ENCODE peak calls at places on chromosomes 6 and 20, in seven cellular contexts. One of them, this sample, is unnamed.

GRCh38 chr6:72650081-72650745 is 28.3 kb downstream of the KCNQ5 start:
- DNase-seq in GM23338: no peak
- DNase-seq in A549: no peak
- DNase-seq in Panc1: no peak
- DNase-seq in CD8-positive, alpha-beta T cell: no peak
- DNase-seq in fibroblast of lung: no peak
- DNase-seq in kidney epithelial cell: peak; percentile 5
- DNase-seq in this sample: peak; percentile 7

GRCh38 chr6:17919494-17919893 is 67.9 kb downstream of the KIF13A start:
- DNase-seq in GM23338: no peak
- DNase-seq in A549: no peak
- DNase-seq in Panc1: no peak
- DNase-seq in CD8-positive, alpha-beta T cell: no peak
- DNase-seq in fibroblast of lung: no peak
- DNase-seq in kidney epithelial cell: no peak
- DNase-seq in this sample: peak; percentile 84

GRCh38 chr6:72140795-72141194 is 254.4 kb downstream of the RIMS1 start:
- DNase-seq in GM23338: peak; percentile 33
- DNase-seq in A549: no peak
- DNase-seq in Panc1: peak; percentile 15
- DNase-seq in CD8-positive, alpha-beta T cell: no peak
- DNase-seq in fibroblast of lung: peak; percentile 33
- DNase-seq in kidney epithelial cell: no peak
- DNase-seq in this sample: no peak

GRCh38 chr20:675453-676314 is at the start of gene SCRT2:
- DNase-seq in GM23338: peak; percentile 84
- DNase-seq in A549: peak; percentile 60
- DNase-seq in Panc1: no peak
- DNase-seq in CD8-positive, alpha-beta T cell: peak; percentile 55
- DNase-seq in fibroblast of lung: peak; percentile 63
- DNase-seq in kidney epithelial cell: no peak
- DNase-seq in this sample: peak; percentile 94

GRCh38 chr6:115091461-115091860 is 748.6 kb upstream of the HS3ST5 start:
- DNase-seq in GM23338: no peak
- DNase-seq in A549: no peak
- DNase-seq in Panc1: no peak
- DNase-seq in CD8-positive, alpha-beta T cell: no peak
- DNase-seq in fibroblast of lung: no peak
- DNase-seq in kidney epithelial cell: no peak
- DNase-seq in this sample: no peak

GRCh38 chr20:9032758-9033157 is 36.1 kb upstream of the PLCB4 start:
- DNase-seq in GM23338: no peak
- DNase-seq in A549: no peak
- DNase-seq in Panc1: no peak
- DNase-seq in CD8-positive, alpha-beta T cell: no peak
- DNase-seq in fibroblast of lung: no peak
- DNase-seq in kidney epithelial cell: no peak
- DNase-seq in this sample: no peak

GRCh38 chr6:6631526-6632276 is 43.2 kb downstream of the LY86 start:
- DNase-seq in GM23338: no peak
- DNase-seq in A549: no peak
- DNase-seq in Panc1: no peak
- DNase-seq in CD8-positive, alpha-beta T cell: no peak
- DNase-seq in fibroblast of lung: peak; percentile 60
- DNase-seq in kidney epithelial cell: no peak
- DNase-seq in this sample: peak; percentile 86

GRCh38 chr6:19465240-19465639 is 371.9 kb upstream of the ID4 start:
- DNase-seq in GM23338: no peak
- DNase-seq in A549: no peak
- DNase-seq in Panc1: peak; percentile 46
- DNase-seq in CD8-positive, alpha-beta T cell: no peak
- DNase-seq in fibroblast of lung: peak; percentile 1
- DNase-seq in kidney epithelial cell: no peak
- DNase-seq in this sample: no peak

GRCh38 chr6:105193647-105194046 is 13.8 kb upstream of the POPDC3 start:
- DNase-seq in GM23338: no peak
- DNase-seq in A549: no peak
- DNase-seq in Panc1: no peak
- DNase-seq in CD8-positive, alpha-beta T cell: no peak
- DNase-seq in fibroblast of lung: peak; percentile 86
- DNase-seq in kidney epithelial cell: no peak
- DNase-seq in this sample: peak; percentile 71

GRCh38 chr20:44701116-44701865 is 13.9 kb upstream of the CCN5 start:
- DNase-seq in GM23338: peak; percentile 75
- DNase-seq in A549: no peak
- DNase-seq in Panc1: no peak
- DNase-seq in CD8-positive, alpha-beta T cell: no peak
- DNase-seq in fibroblast of lung: peak; percentile 74
- DNase-seq in kidney epithelial cell: no peak
- DNase-seq in this sample: peak; percentile 56

GRCh38 chr6:66796987-66797386 is 1090.0 kb upstream of the EYS start:
- DNase-seq in GM23338: no peak
- DNase-seq in A549: no peak
- DNase-seq in Panc1: no peak
- DNase-seq in CD8-positive, alpha-beta T cell: no peak
- DNase-seq in fibroblast of lung: no peak
- DNase-seq in kidney epithelial cell: no peak
- DNase-seq in this sample: no peak

GRCh38 chr6:82040405-82041221 is 206.9 kb downstream of the IBTK start:
- DNase-seq in GM23338: peak; percentile 79
- DNase-seq in A549: peak; percentile 34
- DNase-seq in Panc1: no peak
- DNase-seq in CD8-positive, alpha-beta T cell: no peak
- DNase-seq in fibroblast of lung: peak; percentile 67
- DNase-seq in kidney epithelial cell: no peak
- DNase-seq in this sample: peak; percentile 76

GRCh38 chr6:14841901-14842421 is 403.9 kb upstream of the JARID2 start:
- DNase-seq in GM23338: no peak
- DNase-seq in A549: peak; percentile 11
- DNase-seq in Panc1: no peak
- DNase-seq in CD8-positive, alpha-beta T cell: no peak
- DNase-seq in fibroblast of lung: peak; percentile 99
- DNase-seq in kidney epithelial cell: peak; percentile 25
- DNase-seq in this sample: peak; percentile 98

GRCh38 chr6:37520926-37521325 is 21.2 kb upstream of the CCDC167 start:
- DNase-seq in GM23338: no peak
- DNase-seq in A549: no peak
- DNase-seq in Panc1: no peak
- DNase-seq in CD8-positive, alpha-beta T cell: no peak
- DNase-seq in fibroblast of lung: no peak
- DNase-seq in kidney epithelial cell: no peak
- DNase-seq in this sample: no peak

GRCh38 chr6:158686311-158686710 is 36.5 kb downstream of the SYTL3 start:
- DNase-seq in GM23338: peak; percentile 42
- DNase-seq in A549: no peak
- DNase-seq in Panc1: no peak
- DNase-seq in CD8-positive, alpha-beta T cell: no peak
- DNase-seq in fibroblast of lung: no peak
- DNase-seq in kidney epithelial cell: no peak
- DNase-seq in this sample: no peak

GRCh38 chr6:52877168-52877567 is 32.3 kb downstream of the GSTA3 start:
- DNase-seq in GM23338: no peak
- DNase-seq in A549: peak; percentile 10
- DNase-seq in Panc1: peak; percentile 65
- DNase-seq in CD8-positive, alpha-beta T cell: no peak
- DNase-seq in fibroblast of lung: peak; percentile 92
- DNase-seq in kidney epithelial cell: peak; percentile 81
- DNase-seq in this sample: peak; percentile 88

GRCh38 chr6:33192671-33193602 is 670 bp upstream of the COL11A2 start:
- DNase-seq in GM23338: peak; percentile 68
- DNase-seq in A549: no peak
- DNase-seq in Panc1: no peak
- DNase-seq in CD8-positive, alpha-beta T cell: peak; percentile 49
- DNase-seq in fibroblast of lung: no peak
- DNase-seq in kidney epithelial cell: no peak
- DNase-seq in this sample: peak; percentile 67

DNA sequence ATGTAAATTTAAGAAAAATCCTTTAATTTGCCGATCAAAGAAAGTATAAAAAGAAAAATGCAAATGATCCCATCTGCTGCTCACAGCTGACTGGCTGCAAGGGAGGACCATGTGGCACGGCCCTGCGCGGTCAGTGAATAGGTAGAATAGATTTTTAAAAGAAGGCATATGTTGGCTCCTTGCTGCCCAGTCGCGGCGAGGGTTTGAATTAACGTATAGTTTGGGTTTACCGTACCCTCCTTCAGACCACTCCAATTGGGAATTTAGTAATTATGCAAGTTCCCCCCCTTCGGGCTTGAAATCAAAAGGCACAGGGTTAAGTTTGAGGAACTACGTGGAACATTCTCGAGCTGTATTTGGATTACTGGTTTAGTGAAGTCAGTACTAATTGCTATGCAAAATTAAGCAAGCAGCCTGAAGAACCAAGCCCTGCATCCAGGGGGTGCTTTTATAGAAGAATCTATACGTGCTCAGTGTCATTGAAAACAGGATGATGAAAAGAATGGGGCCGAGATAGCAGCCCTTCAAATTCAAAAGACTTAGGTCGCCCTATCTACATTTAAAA is 1.1 kb upstream of the BEND3 start:
- DNase-seq in GM23338: peak; percentile 96
- DNase-seq in A549: peak; percentile 18
- DNase-seq in Panc1: no peak
- DNase-seq in CD8-positive, alpha-beta T cell: peak; percentile 30
- DNase-seq in fibroblast of lung: no peak
- DNase-seq in kidney epithelial cell: no peak
- DNase-seq in this sample: peak; percentile 19
- TF ChIP-seq CTCF in GM23338: peak; percentile 32
- TF ChIP-seq CTCF in A549: no peak
- TF ChIP-seq CTCF in Panc1: no peak
- TF ChIP-seq CTCF in CD8-positive, alpha-beta T cell: peak; percentile 23
- TF ChIP-seq CTCF in fibroblast of lung: no peak
- TF ChIP-seq CTCF in kidney epithelial cell: peak; percentile 9
- TF ChIP-seq CTCF in this sample: peak; percentile 16

DNA sequence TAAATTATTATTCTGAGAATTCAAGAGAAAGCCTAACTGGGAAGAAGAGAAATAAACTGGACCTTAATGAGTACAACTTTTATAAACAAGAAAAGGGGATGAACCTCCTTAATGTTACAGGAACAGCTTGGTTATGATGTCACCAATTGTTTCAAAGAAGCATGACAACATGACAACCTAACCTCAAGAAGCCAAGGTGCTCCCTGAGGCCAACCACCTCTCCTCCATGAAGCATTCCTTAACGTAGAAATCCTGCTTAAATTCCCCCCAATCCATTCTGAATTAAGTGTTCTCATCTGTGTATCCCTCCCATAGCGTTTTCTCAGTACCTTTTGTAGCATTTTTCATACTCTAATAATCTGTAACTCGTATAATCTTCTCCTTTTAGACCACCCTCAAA is 1.7 kb downstream of the HBS1L start:
- DNase-seq in GM23338: no peak
- DNase-seq in A549: no peak
- DNase-seq in Panc1: no peak
- DNase-seq in CD8-positive, alpha-beta T cell: no peak
- DNase-seq in fibroblast of lung: no peak
- DNase-seq in kidney epithelial cell: no peak
- DNase-seq in this sample: no peak
- H3K4me3 ChIP-seq in GM23338: peak overlapping the region; percentile 78
- H3K4me3 ChIP-seq in A549: peak overlapping the region; percentile 85
- H3K4me3 ChIP-seq in Panc1: peak overlapping the region; percentile 100
- H3K4me3 ChIP-seq in CD8-positive, alpha-beta T cell: no peak overlapping the region
- H3K4me3 ChIP-seq in fibroblast of lung: peak overlapping the region; percentile 16
- H3K4me3 ChIP-seq in kidney epithelial cell: peak overlapping the region; percentile 10
- H3K4me3 ChIP-seq in this sample: peak overlapping the region; percentile 83

GRCh38 chr20:21129861-21130260 is 4.0 kb downstream of the KIZ start:
- DNase-seq in GM23338: peak; percentile 50
- DNase-seq in A549: no peak
- DNase-seq in Panc1: no peak
- DNase-seq in CD8-positive, alpha-beta T cell: no peak
- DNase-seq in fibroblast of lung: no peak
- DNase-seq in kidney epithelial cell: no peak
- DNase-seq in this sample: no peak

GRCh38 chr20:21124190-21124589 is 1.7 kb upstream of the KIZ start:
- DNase-seq in GM23338: no peak
- DNase-seq in A549: no peak
- DNase-seq in Panc1: no peak
- DNase-seq in CD8-positive, alpha-beta T cell: no peak
- DNase-seq in fibroblast of lung: no peak
- DNase-seq in kidney epithelial cell: no peak
- DNase-seq in this sample: no peak

GRCh38 chr20:21125849-21126840 is at the start of gene KIZ:
- DNase-seq in GM23338: peak; percentile 97
- DNase-seq in A549: peak; percentile 97
- DNase-seq in Panc1: peak; percentile 69
- DNase-seq in CD8-positive, alpha-beta T cell: peak; percentile 94
- DNase-seq in fibroblast of lung: peak; percentile 94
- DNase-seq in kidney epithelial cell: peak; percentile 58
- DNase-seq in this sample: peak; percentile 98

GRCh38 chr20:21127201-21127981 is 1.5 kb downstream of the KIZ start:
- DNase-seq in GM23338: no peak
- DNase-seq in A549: no peak
- DNase-seq in Panc1: no peak
- DNase-seq in CD8-positive, alpha-beta T cell: no peak
- DNase-seq in fibroblast of lung: no peak
- DNase-seq in kidney epithelial cell: no peak
- DNase-seq in this sample: no peak

GRCh38 chr20:21125072-21125848 is 622 bp upstream of the KIZ start:
- DNase-seq in GM23338: peak; percentile 57
- DNase-seq in A549: peak; percentile 76
- DNase-seq in Panc1: peak; percentile 58
- DNase-seq in CD8-positive, alpha-beta T cell: no peak
- DNase-seq in fibroblast of lung: peak; percentile 43
- DNase-seq in kidney epithelial cell: no peak
- DNase-seq in this sample: peak; percentile 54
- TF ChIP-seq CTCF in GM23338: peak; percentile 12
- TF ChIP-seq CTCF in A549: peak; percentile 12
- TF ChIP-seq CTCF in Panc1: no peak
- TF ChIP-seq CTCF in CD8-positive, alpha-beta T cell: no peak
- TF ChIP-seq CTCF in fibroblast of lung: no peak
- TF ChIP-seq CTCF in kidney epithelial cell: peak; percentile 24
- TF ChIP-seq CTCF in this sample: peak; percentile 23

DNA sequence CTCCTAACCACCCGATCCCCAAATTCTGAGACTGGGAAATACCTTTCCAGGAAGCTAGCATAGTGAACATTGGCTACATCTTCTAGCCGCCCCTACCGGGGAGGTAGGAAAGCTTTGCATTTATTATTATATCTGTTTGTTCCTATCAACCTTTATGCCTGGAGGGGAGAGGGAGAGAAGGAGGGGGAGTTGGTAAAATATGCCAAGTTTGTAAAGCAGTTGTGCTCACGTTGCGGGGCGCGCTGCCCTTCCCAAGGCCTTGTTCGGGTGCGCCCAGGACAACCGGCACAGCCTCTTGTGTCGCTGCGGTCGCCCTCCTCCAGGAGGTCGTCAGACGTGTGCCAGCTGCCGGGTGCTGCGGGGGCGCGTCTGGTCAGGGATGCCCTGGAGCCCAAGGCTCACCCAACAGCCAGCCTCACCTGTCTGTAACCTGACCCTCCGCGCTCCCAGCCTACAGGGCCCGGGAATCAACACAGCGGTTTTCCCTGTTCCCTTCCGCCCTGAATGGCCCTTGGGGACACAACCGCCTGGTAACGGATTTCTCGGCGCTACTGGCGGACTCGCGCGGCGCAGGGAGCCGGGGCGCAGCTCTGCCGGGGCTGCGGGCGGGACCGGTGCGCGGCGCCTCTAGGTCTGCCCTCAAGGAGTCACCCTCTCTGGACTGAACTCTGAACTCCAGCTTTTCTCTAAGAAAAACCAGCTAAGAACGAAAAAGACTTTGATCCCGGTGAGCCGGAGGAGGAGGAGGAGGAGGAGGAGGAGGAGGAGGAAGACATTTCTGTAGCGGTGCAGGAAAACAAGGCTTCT is 1.1 kb upstream of the OVOL2 start:
- DNase-seq in GM23338: peak; percentile 90
- DNase-seq in A549: peak; percentile 20
- DNase-seq in Panc1: no peak
- DNase-seq in CD8-positive, alpha-beta T cell: no peak
- DNase-seq in fibroblast of lung: no peak
- DNase-seq in kidney epithelial cell: no peak
- DNase-seq in this sample: no peak
- H3K4me3 ChIP-seq in GM23338: peak overlapping the region; percentile 92
- H3K4me3 ChIP-seq in A549: peak overlapping the region; percentile 65
- H3K4me3 ChIP-seq in Panc1: peak overlapping the region; percentile 32
- H3K4me3 ChIP-seq in CD8-positive, alpha-beta T cell: no peak overlapping the region
- H3K4me3 ChIP-seq in fibroblast of lung: no peak overlapping the region
- H3K4me3 ChIP-seq in kidney epithelial cell: no peak overlapping the region
- H3K4me3 ChIP-seq in this sample: peak overlapping the region; percentile 28